ENCODE peak calls at places on chromosomes 5 and 9, in eight cellular contexts. One of them, this sample, is unnamed.

GRCh38 chr9:33229359-33230120 is 10.4 kb upstream of the SPINK4 start:
- DNase-seq in GM12878: no peak
- DNase-seq in ascending aorta: no peak
- DNase-seq in MM.1S: peak
- DNase-seq in fibroblast of lung: no peak
- DNase-seq in heart right ventricle: no peak
- DNase-seq in astrocyte of the cerebellum: no peak
- DNase-seq in stomach: peak
- DNase-seq in this sample: peak

GRCh38 chr5:50550274-50550673 is 109.2 kb upstream of the EMB start:
- DNase-seq in GM12878: no peak
- DNase-seq in ascending aorta: no peak
- DNase-seq in MM.1S: no peak
- DNase-seq in fibroblast of lung: no peak
- DNase-seq in heart right ventricle: no peak
- DNase-seq in astrocyte of the cerebellum: no peak
- DNase-seq in stomach: no peak
- DNase-seq in this sample: no peak

GRCh38 chr5:149002053-149002452 is 60.8 kb downstream of the SH3TC2 start:
- DNase-seq in GM12878: no peak
- DNase-seq in ascending aorta: no peak
- DNase-seq in MM.1S: no peak
- DNase-seq in fibroblast of lung: peak
- DNase-seq in heart right ventricle: peak
- DNase-seq in astrocyte of the cerebellum: peak
- DNase-seq in stomach: no peak
- DNase-seq in this sample: no peak

GRCh38 chr9:137369111-137369787 is 53.7 kb downstream of the EXD3 start:
- DNase-seq in GM12878: no peak
- DNase-seq in ascending aorta: peak
- DNase-seq in MM.1S: no peak
- DNase-seq in fibroblast of lung: no peak
- DNase-seq in heart right ventricle: no peak
- DNase-seq in astrocyte of the cerebellum: no peak
- DNase-seq in stomach: no peak
- DNase-seq in this sample: peak

GRCh38 chr5:150487199-150488061 is 20.5 kb upstream of the NDST1 start:
- DNase-seq in GM12878: no peak
- DNase-seq in ascending aorta: peak
- DNase-seq in MM.1S: peak
- DNase-seq in fibroblast of lung: no peak
- DNase-seq in heart right ventricle: peak
- DNase-seq in astrocyte of the cerebellum: no peak
- DNase-seq in stomach: peak
- DNase-seq in this sample: peak

GRCh38 chr5:87109749-87110148 is 157.9 kb upstream of the RASA1 start:
- DNase-seq in GM12878: no peak
- DNase-seq in ascending aorta: no peak
- DNase-seq in MM.1S: no peak
- DNase-seq in fibroblast of lung: no peak
- DNase-seq in heart right ventricle: no peak
- DNase-seq in astrocyte of the cerebellum: no peak
- DNase-seq in stomach: no peak
- DNase-seq in this sample: no peak

GRCh38 chr5:194102-194501 is 2.8 kb downstream of the LRRC14B start:
- DNase-seq in GM12878: no peak
- DNase-seq in ascending aorta: no peak
- DNase-seq in MM.1S: peak
- DNase-seq in fibroblast of lung: no peak
- DNase-seq in heart right ventricle: peak
- DNase-seq in astrocyte of the cerebellum: no peak
- DNase-seq in stomach: no peak
- DNase-seq in this sample: no peak

GRCh38 chr9:90846770-90847419 is 45.3 kb downstream of the SYK start:
- DNase-seq in GM12878: no peak
- DNase-seq in ascending aorta: no peak
- DNase-seq in MM.1S: no peak
- DNase-seq in fibroblast of lung: no peak
- DNase-seq in heart right ventricle: no peak
- DNase-seq in astrocyte of the cerebellum: no peak
- DNase-seq in stomach: no peak
- DNase-seq in this sample: no peak

GRCh38 chr5:53782620-53783019 is 222.2 kb downstream of the NDUFS4 start:
- DNase-seq in GM12878: no peak
- DNase-seq in ascending aorta: no peak
- DNase-seq in MM.1S: no peak
- DNase-seq in fibroblast of lung: peak
- DNase-seq in heart right ventricle: no peak
- DNase-seq in astrocyte of the cerebellum: no peak
- DNase-seq in stomach: no peak
- DNase-seq in this sample: no peak

GRCh38 chr9:114278881-114279570 is 43.9 kb upstream of the ORM1 start:
- DNase-seq in GM12878: no peak
- DNase-seq in ascending aorta: peak
- DNase-seq in MM.1S: no peak
- DNase-seq in fibroblast of lung: peak
- DNase-seq in heart right ventricle: no peak
- DNase-seq in astrocyte of the cerebellum: no peak
- DNase-seq in stomach: no peak
- DNase-seq in this sample: peak

GRCh38 chr5:180172447-180173197 is 36.4 kb downstream of the RASGEF1C start:
- DNase-seq in GM12878: no peak
- DNase-seq in ascending aorta: no peak
- DNase-seq in MM.1S: no peak
- DNase-seq in fibroblast of lung: no peak
- DNase-seq in heart right ventricle: peak
- DNase-seq in astrocyte of the cerebellum: no peak
- DNase-seq in stomach: no peak
- DNase-seq in this sample: no peak

GRCh38 chr9:133742849-133743444 is 4.8 kb upstream of the SARDH start:
- DNase-seq in GM12878: peak
- DNase-seq in ascending aorta: peak
- DNase-seq in MM.1S: peak
- DNase-seq in fibroblast of lung: peak
- DNase-seq in heart right ventricle: peak
- DNase-seq in astrocyte of the cerebellum: peak
- DNase-seq in stomach: peak
- DNase-seq in this sample: peak

GRCh38 chr5:74179701-74180100 is 460.8 kb downstream of the ENC1 start:
- DNase-seq in GM12878: no peak
- DNase-seq in ascending aorta: no peak
- DNase-seq in MM.1S: no peak
- DNase-seq in fibroblast of lung: peak
- DNase-seq in heart right ventricle: no peak
- DNase-seq in astrocyte of the cerebellum: no peak
- DNase-seq in stomach: no peak
- DNase-seq in this sample: no peak

GRCh38 chr9:135147473-135147805 is 60.0 kb downstream of the OLFM1 start:
- DNase-seq in GM12878: no peak
- DNase-seq in ascending aorta: no peak
- DNase-seq in MM.1S: no peak
- DNase-seq in fibroblast of lung: no peak
- DNase-seq in heart right ventricle: no peak
- DNase-seq in astrocyte of the cerebellum: no peak
- DNase-seq in stomach: no peak
- DNase-seq in this sample: no peak

GRCh38 chr9:20948703-20949102 is 82.7 kb downstream of the HACD4 start:
- DNase-seq in GM12878: no peak
- DNase-seq in ascending aorta: no peak
- DNase-seq in MM.1S: no peak
- DNase-seq in fibroblast of lung: no peak
- DNase-seq in heart right ventricle: no peak
- DNase-seq in astrocyte of the cerebellum: no peak
- DNase-seq in stomach: no peak
- DNase-seq in this sample: no peak

GRCh38 chr5:174755103-174755502 is 30.7 kb downstream of the MSX2 start:
- DNase-seq in GM12878: no peak
- DNase-seq in ascending aorta: no peak
- DNase-seq in MM.1S: no peak
- DNase-seq in fibroblast of lung: peak
- DNase-seq in heart right ventricle: no peak
- DNase-seq in astrocyte of the cerebellum: no peak
- DNase-seq in stomach: no peak
- DNase-seq in this sample: no peak

GRCh38 chr5:1187234-1187949 is 14.0 kb upstream of the SLC6A19 start:
- DNase-seq in GM12878: no peak
- DNase-seq in ascending aorta: no peak
- DNase-seq in MM.1S: no peak
- DNase-seq in fibroblast of lung: no peak
- DNase-seq in heart right ventricle: no peak
- DNase-seq in astrocyte of the cerebellum: no peak
- DNase-seq in stomach: no peak
- DNase-seq in this sample: peak

GRCh38 chr9:97740848-97741821 is 44.0 kb upstream of the XPA start:
- DNase-seq in GM12878: no peak
- DNase-seq in ascending aorta: peak
- DNase-seq in MM.1S: no peak
- DNase-seq in fibroblast of lung: peak
- DNase-seq in heart right ventricle: peak
- DNase-seq in astrocyte of the cerebellum: peak
- DNase-seq in stomach: peak
- DNase-seq in this sample: peak

GRCh38 chr5:94154672-94155071 is 413.3 kb upstream of the POU5F2 start:
- DNase-seq in GM12878: no peak
- DNase-seq in ascending aorta: no peak
- DNase-seq in MM.1S: no peak
- DNase-seq in fibroblast of lung: no peak
- DNase-seq in heart right ventricle: no peak
- DNase-seq in astrocyte of the cerebellum: no peak
- DNase-seq in stomach: no peak
- DNase-seq in this sample: no peak

GRCh38 chr5:42880621-42881020 is 68.9 kb upstream of the SELENOP start:
- DNase-seq in GM12878: no peak
- DNase-seq in ascending aorta: no peak
- DNase-seq in MM.1S: no peak
- DNase-seq in fibroblast of lung: no peak
- DNase-seq in heart right ventricle: no peak
- DNase-seq in astrocyte of the cerebellum: no peak
- DNase-seq in stomach: no peak
- DNase-seq in this sample: no peak

DNA sequence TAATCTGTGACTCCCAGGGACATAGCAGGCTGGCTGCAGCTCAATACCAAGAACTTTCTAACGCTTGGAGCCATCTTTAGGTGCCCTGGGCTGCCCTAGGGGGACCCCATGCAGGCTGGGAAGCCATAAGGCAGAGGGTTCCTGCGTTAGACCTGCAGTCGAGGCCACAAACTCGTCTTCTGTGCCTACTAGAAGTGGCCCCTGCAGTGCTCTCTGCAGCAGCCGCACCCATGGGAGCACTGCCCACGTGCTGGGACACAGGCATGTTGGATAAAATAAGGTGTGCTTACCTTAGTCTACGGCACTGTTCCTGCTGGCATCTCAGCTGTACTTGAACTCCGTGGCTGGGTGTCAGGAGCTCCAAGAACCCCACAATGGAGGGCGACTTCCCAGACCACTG is 9.4 kb downstream of the TOR1B start:
- DNase-seq in GM12878: no peak
- DNase-seq in ascending aorta: no peak
- DNase-seq in MM.1S: no peak
- DNase-seq in fibroblast of lung: no peak
- DNase-seq in heart right ventricle: no peak
- DNase-seq in astrocyte of the cerebellum: no peak
- DNase-seq in stomach: no peak
- DNase-seq in this sample: peak
- H3K4me3 ChIP-seq in GM12878: no peak
- H3K4me3 ChIP-seq in ascending aorta: no peak
- H3K4me3 ChIP-seq in MM.1S: no peak
- H3K4me3 ChIP-seq in fibroblast of lung: no peak
- H3K4me3 ChIP-seq in heart right ventricle: no peak
- H3K4me3 ChIP-seq in astrocyte of the cerebellum: no peak
- H3K4me3 ChIP-seq in stomach: no peak
- H3K4me3 ChIP-seq in this sample: no peak

DNA sequence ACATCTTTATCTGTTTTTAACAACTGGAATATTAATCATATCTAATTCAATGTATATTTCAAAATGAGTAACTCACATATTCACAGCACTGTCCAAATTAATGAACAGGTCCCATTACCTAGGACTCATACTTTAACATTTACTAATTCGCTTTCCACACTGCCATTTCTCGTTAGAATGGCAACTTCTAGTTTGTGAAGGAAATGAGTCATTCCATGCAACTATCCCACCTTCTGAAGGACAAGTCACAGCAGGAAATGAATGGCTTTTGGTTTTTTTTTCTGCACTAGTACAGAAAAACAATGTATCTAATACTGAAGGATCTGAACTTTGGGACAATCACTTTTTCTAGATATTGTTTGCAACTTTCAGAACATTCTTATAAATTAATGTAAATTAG is 24.6 kb upstream of the IFNK start:
- DNase-seq in GM12878: no peak
- DNase-seq in ascending aorta: no peak
- DNase-seq in MM.1S: no peak
- DNase-seq in fibroblast of lung: peak
- DNase-seq in heart right ventricle: no peak
- DNase-seq in astrocyte of the cerebellum: no peak
- DNase-seq in stomach: no peak
- DNase-seq in this sample: no peak
- H3K4me3 ChIP-seq in GM12878: no peak
- H3K4me3 ChIP-seq in ascending aorta: no peak
- H3K4me3 ChIP-seq in MM.1S: no peak
- H3K4me3 ChIP-seq in fibroblast of lung: no peak
- H3K4me3 ChIP-seq in heart right ventricle: no peak
- H3K4me3 ChIP-seq in astrocyte of the cerebellum: no peak
- H3K4me3 ChIP-seq in stomach: no peak
- H3K4me3 ChIP-seq in this sample: no peak

GRCh38 chr5:158737536-158738027 is 362.1 kb downstream of the EBF1 start:
- DNase-seq in GM12878: no peak
- DNase-seq in ascending aorta: no peak
- DNase-seq in MM.1S: no peak
- DNase-seq in fibroblast of lung: no peak
- DNase-seq in heart right ventricle: no peak
- DNase-seq in astrocyte of the cerebellum: no peak
- DNase-seq in stomach: no peak
- DNase-seq in this sample: no peak
- H3K4me3 ChIP-seq in GM12878: no peak
- H3K4me3 ChIP-seq in ascending aorta: no peak
- H3K4me3 ChIP-seq in MM.1S: no peak
- H3K4me3 ChIP-seq in fibroblast of lung: no peak
- H3K4me3 ChIP-seq in heart right ventricle: no peak
- H3K4me3 ChIP-seq in astrocyte of the cerebellum: no peak
- H3K4me3 ChIP-seq in stomach: no peak
- H3K4me3 ChIP-seq in this sample: no peak

GRCh38 chr9:102796244-102796643 is 198.9 kb upstream of the CYLC2 start:
- DNase-seq in GM12878: no peak
- DNase-seq in ascending aorta: no peak
- DNase-seq in MM.1S: peak
- DNase-seq in fibroblast of lung: no peak
- DNase-seq in heart right ventricle: no peak
- DNase-seq in astrocyte of the cerebellum: no peak
- DNase-seq in stomach: no peak
- DNase-seq in this sample: no peak

DNA sequence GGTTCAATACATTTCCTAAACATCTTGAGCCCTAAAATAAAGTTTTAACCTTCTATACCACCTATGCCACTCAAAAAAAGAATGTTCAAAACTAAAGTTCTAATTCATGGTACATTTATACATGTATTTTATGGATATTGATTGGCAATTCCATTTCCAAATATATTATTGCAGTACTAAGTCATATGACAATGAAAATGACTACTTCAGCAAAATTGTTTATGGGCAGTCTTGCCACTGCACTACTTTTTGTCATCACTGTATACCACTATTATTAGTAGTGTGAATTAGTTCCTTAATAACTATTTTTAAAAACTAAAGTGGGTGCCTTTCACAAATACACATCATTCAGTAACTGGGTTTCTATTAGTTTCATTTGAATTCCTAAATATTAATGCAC is 199.6 kb upstream of the CYLC2 start:
- DNase-seq in GM12878: no peak
- DNase-seq in ascending aorta: no peak
- DNase-seq in MM.1S: no peak
- DNase-seq in fibroblast of lung: no peak
- DNase-seq in heart right ventricle: no peak
- DNase-seq in astrocyte of the cerebellum: no peak
- DNase-seq in stomach: no peak
- DNase-seq in this sample: no peak
- H3K4me3 ChIP-seq in GM12878: no peak
- H3K4me3 ChIP-seq in ascending aorta: no peak
- H3K4me3 ChIP-seq in MM.1S: no peak
- H3K4me3 ChIP-seq in fibroblast of lung: no peak
- H3K4me3 ChIP-seq in heart right ventricle: no peak
- H3K4me3 ChIP-seq in astrocyte of the cerebellum: no peak
- H3K4me3 ChIP-seq in stomach: no peak
- H3K4me3 ChIP-seq in this sample: no peak